ENCODE peak calls at places on chromosomes 1 and 21, in seven cellular contexts. E, J, L, Y, B, Z and R are unnamed samples.
A peak's percentile ranks its signal among the peaks of the same experiment; 100 is the strongest.

GRCh38 chr1:107251083-107251482 is 110.2 kb downstream of the NTNG1 start:
- DNase-seq in Y (peak; percentile 44), E (no peak), J (no peak), L (no peak), B (no peak), Z (no peak), R (no peak)

GRCh38 chr1:53543130-53543770 is 84.1 kb downstream of the DMRTB1 start:
- DNase-seq in Z (no peak), L (no peak), Y (no peak), B (no peak), E (peak; percentile 34), J (peak; percentile 67), R (peak; percentile 60)

GRCh38 chr1:42735056-42735455 is 5.0 kb downstream of the CLDN19 start:
- DNase-seq in E (no peak), Z (no peak), L (no peak), J (no peak), B (no peak), Y (no peak), R (no peak)

GRCh38 chr1:246772686-246773085 is 48.5 kb downstream of the SCCPDH start:
- DNase-seq in L (no peak), Y (no peak), B (no peak), E (no peak), Z (no peak), J (no peak), R (no peak)

GRCh38 chr1:219876798-219877209 is 51.6 kb downstream of the SLC30A10 start:
- DNase-seq in L (no peak), J (no peak), Y (no peak), Z (no peak), B (no peak), E (no peak), R (no peak)

GRCh38 chr1:10703702-10704101 is 92.7 kb downstream of the CASZ1 start:
- DNase-seq in E (no peak), B (no peak), J (no peak), Z (no peak), Y (no peak), L (no peak), R (no peak)

GRCh38 chr1:221045842-221046831 is 166.9 kb downstream of the HLX start:
- DNase-seq in E (no peak), B (no peak), Y (peak; percentile 22), L (no peak), J (no peak), Z (no peak), R (no peak)

GRCh38 chr1:165353731-165354671 is 2.5 kb downstream of the LMX1A start:
- DNase-seq in Z (no peak), L (no peak), J (no peak), E (no peak), B (no peak), Y (no peak), R (no peak)

GRCh38 chr1:96980448-96980847 is 258.9 kb downstream of the PTBP2 start:
- DNase-seq in J (no peak), B (no peak), Z (no peak), E (no peak), L (no peak), Y (no peak), R (no peak)

GRCh38 chr21:23014021-23014420 is 2015.8 kb downstream of the NCAM2 start:
- DNase-seq in J (no peak), L (no peak), E (no peak), Z (no peak), Y (no peak), B (no peak), R (no peak)

GRCh38 chr1:154219511-154219910 is 1.2 kb upstream of the UBAP2L start:
- DNase-seq in B (no peak), Z (no peak), E (no peak), L (no peak), J (no peak), Y (peak; percentile 31), R (no peak)

GRCh38 chr1:74641876-74642275 is 31.7 kb downstream of the ERICH3 start:
- DNase-seq in J (no peak), Y (peak; percentile 85), L (no peak), E (no peak), B (no peak), Z (no peak), R (no peak)

DNA sequence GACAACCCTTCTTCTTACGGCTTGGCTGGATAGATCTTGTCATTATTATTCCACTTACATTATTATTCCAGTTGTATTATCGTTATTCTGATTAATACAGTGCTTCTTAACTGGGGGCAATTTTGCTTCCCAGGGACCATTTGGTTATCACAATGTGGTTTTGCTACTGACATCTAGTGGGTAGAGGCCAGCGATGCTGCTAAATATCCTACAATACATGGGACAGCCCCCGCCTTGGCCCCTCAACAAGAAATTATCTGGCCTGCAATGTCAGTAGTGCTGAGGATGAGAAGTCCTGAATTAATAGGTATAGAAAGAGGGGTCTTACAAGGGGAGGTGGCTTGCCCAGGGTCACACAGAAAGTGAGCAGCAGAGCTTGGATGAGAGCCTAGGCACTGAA is 105.6 kb downstream of the PTPRU start:
- DNase-seq in B (no peak), Z (no peak), E (no peak), L (no peak), Y (no peak), J (no peak), R (peak; percentile 40)
- H3K27me3 ChIP-seq in B (peaks cover 31% of the 10 kb centered on the region), Z (no peaks in the 10 kb centered on the region), E (no peaks in the 10 kb centered on the region), L (peaks cover 3% of the 10 kb centered on the region), Y (peaks cover 15% of the 10 kb centered on the region), J (peaks cover 30% of the 10 kb centered on the region), R (no peaks in the 10 kb centered on the region)

GRCh38 chr1:12015499-12015898 is 3.8 kb upstream of the MIIP start:
- DNase-seq in Z (no peak), L (no peak), E (no peak), Y (no peak), B (no peak), J (no peak), R (no peak)

GRCh38 chr1:12016182-12016581 is 3.1 kb upstream of the MIIP start:
- DNase-seq in E (no peak), J (no peak), Z (no peak), Y (no peak), L (no peak), B (no peak), R (no peak)

GRCh38 chr1:12021616-12022015 is 2.3 kb downstream of the MIIP start:
- DNase-seq in B (no peak), J (no peak), L (no peak), Y (no peak), E (no peak), Z (no peak), R (no peak)

GRCh38 chr1:12022036-12022435 is 2.7 kb downstream of the MIIP start:
- DNase-seq in J (no peak), B (no peak), L (no peak), Y (no peak), E (no peak), Z (no peak), R (no peak)

DNA sequence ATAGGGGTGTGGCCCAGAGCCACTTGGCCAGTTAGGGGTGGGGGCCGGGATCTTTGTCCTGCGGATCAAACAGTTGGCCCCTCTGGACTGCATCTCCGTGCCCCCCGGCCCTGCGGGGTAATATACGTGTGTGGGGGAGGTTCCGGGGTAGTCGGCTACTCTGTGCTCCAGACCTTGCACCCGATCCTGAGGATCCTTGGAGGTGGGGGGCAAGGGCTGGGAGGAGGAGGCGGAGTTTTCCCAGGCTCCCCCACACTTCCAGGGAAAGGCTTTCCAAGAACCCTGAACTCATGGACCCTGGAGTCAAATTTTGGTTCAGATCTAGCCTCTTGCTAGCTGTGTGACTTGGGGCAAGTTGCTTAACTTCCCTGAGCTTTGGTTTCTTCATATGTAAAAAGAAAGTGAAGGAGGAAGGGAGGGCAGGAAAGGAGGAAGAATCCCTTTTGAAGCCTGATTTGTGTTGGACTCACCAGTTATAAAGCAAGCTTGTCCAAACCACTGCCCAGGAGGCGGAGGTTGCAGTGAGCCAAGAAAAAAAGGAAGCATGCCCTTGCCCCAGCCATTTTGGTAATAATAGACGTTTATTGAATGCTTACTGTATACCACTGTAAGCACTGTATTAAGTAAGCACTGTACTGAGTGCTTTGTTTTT is 686 bp downstream of the MIIP start:
- DNase-seq in L (no peak), Y (no peak), Z (no peak), B (no peak), J (no peak), E (no peak), R (no peak)
- H3K27me3 ChIP-seq in L (no peaks in the 10 kb centered on the region), Y (no peaks in the 10 kb centered on the region), Z (no peaks in the 10 kb centered on the region), B (no peaks in the 10 kb centered on the region), J (no peaks in the 10 kb centered on the region), E (no peaks in the 10 kb centered on the region), R (no peaks in the 10 kb centered on the region)

DNA sequence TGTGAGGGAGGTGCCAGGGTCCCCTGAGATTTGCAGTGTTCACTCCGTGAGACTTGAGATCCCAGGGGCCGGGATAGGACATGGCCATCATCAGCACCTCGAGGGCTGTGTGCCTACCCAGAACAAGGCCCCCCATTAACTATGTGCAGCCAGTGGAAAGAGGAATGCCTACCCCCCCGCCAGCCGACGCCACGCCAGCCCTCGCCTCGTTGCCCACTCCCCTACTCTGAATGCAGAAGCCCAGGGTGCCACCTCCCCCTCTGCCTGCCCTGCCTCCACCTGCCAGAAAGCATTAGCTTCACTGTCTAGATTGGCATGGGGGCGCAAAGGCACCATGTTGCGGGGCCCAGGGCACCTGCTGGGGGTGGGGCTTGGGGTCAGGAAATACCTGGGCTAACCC is 14.9 kb downstream of the LGR6 start:
- DNase-seq in E (no peak), Z (no peak), Y (no peak), B (no peak), L (no peak), J (no peak), R (no peak)
- H3K27me3 ChIP-seq in E (peaks cover 11% of the 10 kb centered on the region), Z (no peaks in the 10 kb centered on the region), Y (peaks cover 20% of the 10 kb centered on the region), B (peaks cover 40% of the 10 kb centered on the region), L (no peaks in the 10 kb centered on the region), J (peaks cover 32% of the 10 kb centered on the region), R (no peaks in the 10 kb centered on the region)

GRCh38 chr1:30318864-30319718 is 404.3 kb downstream of the MATN1 start:
- DNase-seq in Z (no peak), E (no peak), B (no peak), Y (no peak), J (peak; percentile 66), L (no peak), R (peak; percentile 29)

GRCh38 chr1:30316056-30316455 is 407.3 kb downstream of the MATN1 start:
- DNase-seq in L (no peak), B (no peak), Y (no peak), J (peak; percentile 53), E (no peak), Z (no peak), R (no peak)

GRCh38 chr1:30319765-30320580 is 403.4 kb downstream of the MATN1 start:
- DNase-seq in B (no peak), J (peak; percentile 43), E (no peak), Z (no peak), L (no peak), Y (no peak), R (no peak)

GRCh38 chr1:30318413-30318812 is 405.0 kb downstream of the MATN1 start:
- DNase-seq in Y (no peak), L (no peak), J (no peak), E (no peak), Z (no peak), B (no peak), R (no peak)

GRCh38 chr1:30317921-30318320 is 405.5 kb downstream of the MATN1 start:
- DNase-seq in B (no peak), J (peak; percentile 67), Z (no peak), Y (no peak), E (no peak), L (no peak), R (peak; percentile 40)
- H3K27me3 ChIP-seq in B (peaks cover 62% of the 10 kb centered on the region), J (peaks cover 35% of the 10 kb centered on the region), Z (peaks cover 2% of the 10 kb centered on the region), Y (peaks cover 5% of the 10 kb centered on the region), E (peaks cover 5% of the 10 kb centered on the region), L (no peaks in the 10 kb centered on the region), R (no peaks in the 10 kb centered on the region)

GRCh38 chr1:46128336-46128735 is 4.1 kb downstream of the PIK3R3 start:
- DNase-seq in E (no peak), B (no peak), L (no peak), J (no peak), Y (no peak), Z (no peak), R (no peak)
- H3K27me3 ChIP-seq in E (no peaks in the 10 kb centered on the region), B (peaks cover 6% of the 10 kb centered on the region), L (peaks cover 18% of the 10 kb centered on the region), J (peaks cover 39% of the 10 kb centered on the region), Y (no peaks in the 10 kb centered on the region), Z (no peaks in the 10 kb centered on the region), R (no peaks in the 10 kb centered on the region)

GRCh38 chr1:64721576-64722145 is 23.2 kb upstream of the RAVER2 start:
- DNase-seq in J (no peak), E (no peak), L (no peak), Y (no peak), B (no peak), Z (no peak), R (no peak)
- H3K27me3 ChIP-seq in J (no peaks in the 10 kb centered on the region), E (no peaks in the 10 kb centered on the region), L (no peaks in the 10 kb centered on the region), Y (peaks cover 12% of the 10 kb centered on the region), B (no peaks in the 10 kb centered on the region), Z (no peaks in the 10 kb centered on the region), R (no peaks in the 10 kb centered on the region)